ENCODE peak calls at places on chromosomes 11 and 22, in four cellular contexts. S is body of pancreas, T is left lung, N is GM10248. B is an unnamed sample.

GRCh38 chr11:66768088-66768521 is 39.1 kb upstream of the SPTBN2 start:
- DNase-seq in S (no peak), T (no peak), N (no peak), B (no peak)

GRCh38 chr11:3104051-3104714 is 47.0 kb upstream of the CARS1 start:
- DNase-seq in S (no peak), T (no peak), N (no peak), B (peak)

GRCh38 chr11:128775513-128775912 is 81.6 kb downstream of the FLI1 start:
- DNase-seq in S (no peak), T (peak), N (no peak), B (no peak)

GRCh38 chr11:122601131-122602125 is 54.1 kb upstream of the UBASH3B start:
- DNase-seq in S (no peak), T (no peak), N (no peak), B (no peak)

GRCh38 chr11:786235-787083 is 3.4 kb downstream of the CEND1 start:
- DNase-seq in S (no peak), T (no peak), N (no peak), B (no peak)

GRCh38 chr11:118619444-118620205 is 12.2 kb downstream of the PHLDB1 start:
- DNase-seq in S (peak), T (peak), N (no peak), B (no peak)

GRCh38 chr11:19571906-19572305 is 140.7 kb upstream of the NAV2 start:
- DNase-seq in S (no peak), T (no peak), N (no peak), B (no peak)

GRCh38 chr11:22656128-22656527 is 10.3 kb upstream of the GAS2 start:
- DNase-seq in S (no peak), T (no peak), N (no peak), B (no peak)

GRCh38 chr11:104783241-104783640 is 115.0 kb downstream of the CASP12 start:
- DNase-seq in S (no peak), T (no peak), N (no peak), B (no peak)

GRCh38 chr22:30425616-30426394 is at the start of gene MTFP1:
- DNase-seq in S (peak), T (peak), N (peak), B (no peak)

GRCh38 chr11:78313181-78313788 is 104.3 kb downstream of the GAB2 start:
- DNase-seq in S (peak), T (no peak), N (no peak), B (no peak)

GRCh38 chr11:128772814-128773213 is 78.9 kb downstream of the FLI1 start:
- DNase-seq in S (peak), T (peak), N (no peak), B (no peak)

GRCh38 chr11:103849366-103849765 is 187.1 kb upstream of the DDI1 start:
- DNase-seq in S (no peak), T (no peak), N (no peak), B (no peak)

GRCh38 chr22:37300551-37301017 is 18.3 kb downstream of the CYTH4 start:
- DNase-seq in S (no peak), T (peak), N (no peak), B (no peak)

GRCh38 chr11:65558785-65559509 is 788 bp upstream of the LTBP3 start:
- DNase-seq in S (peak), T (no peak), N (no peak), B (no peak)

GRCh38 chr11:1762537-1763302 is 1.0 kb downstream of the CTSD start:
- DNase-seq in S (peak), T (peak), N (no peak), B (no peak)

GRCh38 chr11:133149698-133150097 is 382.6 kb downstream of the OPCML start:
- DNase-seq in S (no peak), T (no peak), N (no peak), B (no peak)

GRCh38 chr22:46010951-46011626 is 34.1 kb upstream of the WNT7B start:
- DNase-seq in S (peak), T (no peak), N (no peak), B (no peak)

GRCh38 chr22:35839811-35840739 is 122.4 kb downstream of the APOL5 start:
- DNase-seq in S (peak), T (peak), N (no peak), B (peak)

GRCh38 chr11:47156333-47156732 is 20.3 kb downstream of the ARFGAP2 start:
- DNase-seq in S (no peak), T (no peak), N (no peak), B (no peak)

GRCh38 chr11:78230161-78230877 is 41.6 kb downstream of the USP35 start:
- DNase-seq in S (no peak), T (no peak), N (no peak), B (no peak)

GRCh38 chr11:65439331-65440181 is 17.0 kb downstream of the NEAT1 start:
- DNase-seq in S (no peak), T (no peak), N (no peak), B (no peak)

GRCh38 chr11:11582261-11582701 is 39.5 kb downstream of the GALNT18 start:
- DNase-seq in S (no peak), T (no peak), N (no peak), B (no peak)

GRCh38 chr11:125274774-125275173 is 110.2 kb downstream of the PKNOX2 start:
- DNase-seq in S (no peak), T (no peak), N (no peak), B (no peak)

GRCh38 chr11:250274-250673 is 13.5 kb downstream of the PSMD13 start:
- DNase-seq in S (no peak), T (no peak), N (no peak), B (no peak)

GRCh38 chr11:112584674-112585073 is 324.0 kb upstream of the PLET1 start:
- DNase-seq in S (no peak), T (no peak), N (no peak), B (no peak)
- TF ChIP-seq CTCF in S (no peak), T (no peak), N (peak), B (no peak)

GRCh38 chr11:61054513-61054912 is 47.8 kb upstream of the CD5 start:
- DNase-seq in S (no peak), T (no peak), N (no peak), B (no peak)

GRCh38 chr11:61052182-61052972 is 49.9 kb upstream of the CD5 start:
- DNase-seq in S (no peak), T (no peak), N (no peak), B (no peak)

GRCh38 chr11:61055776-61056175 is 46.5 kb upstream of the CD5 start:
- DNase-seq in S (no peak), T (no peak), N (no peak), B (no peak)

GRCh38 chr11:61054927-61055562 is 47.2 kb upstream of the CD5 start:
- DNase-seq in S (no peak), T (no peak), N (no peak), B (no peak)

DNA sequence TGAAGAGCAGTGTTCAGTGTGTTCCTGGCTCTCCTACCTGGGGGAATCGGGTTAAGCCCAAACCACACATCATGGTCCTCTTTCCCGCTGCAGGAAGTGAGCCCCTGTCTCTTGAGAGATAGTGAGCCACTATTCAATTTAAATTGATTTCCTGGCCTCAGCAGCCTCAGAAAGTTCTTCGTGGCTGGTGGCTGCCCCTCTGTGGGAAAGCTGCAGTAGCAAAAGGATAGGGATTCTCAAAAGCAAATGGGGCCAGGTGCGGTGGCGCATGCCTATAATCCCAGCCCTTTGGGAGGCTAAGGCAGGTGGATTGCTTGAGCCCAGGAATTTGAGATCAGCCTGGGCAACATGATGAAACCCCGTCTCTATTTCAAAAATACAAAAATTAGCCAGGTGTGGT is 49.1 kb upstream of the CD5 start:
- DNase-seq in S (no peak), T (no peak), N (no peak), B (no peak)
- TF ChIP-seq CTCF in S (no peak), T (no peak), N (no peak), B (no peak)

GRCh38 chr11:88474655-88475054 is 137.1 kb upstream of the CTSC start:
- DNase-seq in S (no peak), T (no peak), N (no peak), B (no peak)

GRCh38 chr11:88464528-88464927 is 127.0 kb upstream of the CTSC start:
- DNase-seq in S (no peak), T (no peak), N (no peak), B (no peak)

GRCh38 chr11:88469828-88470227 is 132.3 kb upstream of the CTSC start:
- DNase-seq in S (no peak), T (no peak), N (no peak), B (no peak)
- TF ChIP-seq CTCF in S (no peak), T (no peak), N (no peak), B (no peak)

DNA sequence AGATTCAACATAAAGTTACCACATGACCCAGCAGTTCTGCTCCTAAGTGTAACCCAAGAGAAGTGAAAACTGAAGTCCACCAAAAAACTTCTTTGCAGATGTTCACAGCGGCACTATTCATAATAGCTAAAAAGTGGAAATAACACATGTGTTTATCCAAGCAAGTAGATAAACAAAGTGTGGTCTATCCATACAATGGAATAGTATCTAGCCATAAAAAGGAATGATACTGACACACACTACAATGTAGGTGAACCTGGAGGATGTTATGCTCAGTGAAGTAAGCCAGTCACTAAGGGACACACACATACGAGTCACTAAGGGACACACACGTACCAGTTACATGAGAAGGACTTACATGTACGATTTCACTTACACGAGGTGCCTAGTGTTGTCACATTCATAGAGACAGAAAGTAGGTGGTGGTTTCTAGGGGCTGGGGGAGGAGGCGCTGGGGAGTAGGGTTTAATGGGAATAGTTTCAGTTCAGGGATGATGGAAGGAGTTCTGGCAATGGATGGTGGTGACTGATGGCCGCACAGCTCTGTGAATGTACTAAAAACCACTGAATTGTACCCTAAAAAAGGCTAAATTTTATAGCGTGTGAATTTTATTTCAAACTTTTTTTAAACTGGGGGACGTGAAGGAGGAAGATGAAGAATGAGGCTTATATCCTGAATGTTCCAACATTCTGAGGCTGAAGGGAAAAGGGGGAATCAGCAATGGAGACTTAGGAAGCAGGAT is 27.2 kb upstream of the COMT start:
- DNase-seq in S (no peak), T (peak), N (no peak), B (no peak)
- TF ChIP-seq CTCF in S (no peak), T (no peak), N (no peak), B (no peak)

DNA sequence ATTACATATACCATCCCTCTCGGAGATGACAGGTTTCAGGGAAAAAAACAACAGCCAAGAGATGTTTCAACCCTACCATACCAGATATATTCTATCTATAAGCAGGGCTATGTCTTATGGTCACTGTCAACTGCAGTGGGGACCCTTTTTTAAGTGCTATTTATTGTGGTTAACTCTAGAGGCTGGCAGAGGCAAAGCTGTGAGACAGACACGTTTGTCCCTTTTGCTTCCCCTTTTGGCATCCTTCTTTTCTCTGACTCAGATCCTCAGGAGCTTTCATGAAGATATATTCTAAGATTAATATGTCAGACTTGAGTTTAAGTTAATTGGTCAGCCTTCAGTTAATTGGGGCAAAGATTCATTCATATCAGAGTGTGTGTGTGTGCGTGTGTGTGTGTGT is 81.7 kb downstream of the BDNF start:
- DNase-seq in S (no peak), T (no peak), N (no peak), B (no peak)
- TF ChIP-seq CTCF in S (no peak), T (no peak), N (no peak), B (no peak)

GRCh38 chr11:14793546-14793945 is 98.5 kb downstream of the CYP2R1 start:
- DNase-seq in S (no peak), T (no peak), N (no peak), B (no peak)

GRCh38 chr11:14784230-14784629 is 107.8 kb downstream of the CYP2R1 start:
- DNase-seq in S (no peak), T (no peak), N (no peak), B (no peak)

DNA sequence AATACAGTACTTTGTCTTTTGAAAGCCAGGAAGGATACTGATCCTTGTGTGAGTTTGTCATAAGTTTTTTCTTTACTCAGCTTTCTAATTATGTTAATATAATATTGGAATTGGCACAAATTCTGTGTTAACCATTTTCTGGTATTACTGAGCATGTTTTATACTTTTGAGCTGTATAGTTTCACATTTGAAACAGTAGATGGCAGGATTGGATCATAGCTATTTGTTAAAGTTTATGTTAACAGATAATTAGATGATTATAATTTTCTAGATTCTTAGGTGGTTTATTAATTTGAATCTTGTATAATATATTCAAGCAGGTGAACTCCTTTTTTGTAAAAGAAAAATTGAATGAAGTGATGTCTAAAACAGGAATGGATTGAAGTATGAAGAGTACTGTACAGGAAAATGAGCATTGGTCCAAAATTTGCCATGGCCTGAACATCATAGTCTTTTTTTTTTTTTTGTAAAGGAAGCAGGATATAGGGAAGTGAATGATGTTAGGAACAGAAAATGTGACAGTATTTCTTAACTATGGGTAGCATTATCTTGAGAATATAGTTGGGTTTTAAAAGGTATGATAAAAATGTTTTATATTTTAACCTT is 102.0 kb downstream of the CYP2R1 start:
- DNase-seq in S (no peak), T (no peak), N (no peak), B (no peak)
- TF ChIP-seq CTCF in S (no peak), T (peak), N (peak), B (no peak)

B was measured in omental fat pad.